ENCODE peak calls at places on chromosomes 6 and 20, in ten cellular contexts. X, T, F, R, U, J, M, Y, B and E are unnamed samples.

GRCh38 chr6:130927305-130927704 is 100.1 kb downstream of the SMLR1 start:
- DNase-seq in F (no peak), J (peak; percentile 54), Y (peak; percentile 34), U (no peak), X (no peak), M (no peak), T (no peak), B (no peak), R (peak; percentile 18), E (no peak)

GRCh38 chr20:39333211-39333610 is 371.1 kb downstream of the DHX35 start:
- DNase-seq in U (no peak), J (no peak), B (no peak), R (no peak), F (no peak), Y (no peak), T (no peak), X (no peak), M (no peak), E (no peak)

GRCh38 chr20:39298116-39298515 is 336.0 kb downstream of the DHX35 start:
- DNase-seq in M (no peak), X (no peak), U (no peak), B (no peak), J (no peak), F (no peak), Y (no peak), T (no peak), R (no peak), E (no peak)

GRCh38 chr6:41708856-41709255 is 26.6 kb downstream of the TFEB start:
- DNase-seq in Y (no peak), T (no peak), R (no peak), U (no peak), M (no peak), B (no peak), X (no peak), J (no peak), F (no peak), E (no peak)

GRCh38 chr6:168938546-168938945 is 315.1 kb downstream of the THBS2 start:
- DNase-seq in X (no peak), M (no peak), U (no peak), T (peak; percentile 79), J (no peak), B (no peak), F (no peak), R (no peak), Y (no peak), E (no peak)

GRCh38 chr6:73262701-73263569 is at the start of gene KHDC1:
- DNase-seq in M (peak; percentile 29), F (peak; percentile 93), J (no peak), X (peak; percentile 83), R (peak; percentile 42), T (no peak), B (peak; percentile 67), U (peak; percentile 90), Y (peak; percentile 73), E (no peak)

GRCh38 chr6:158283304-158284005 is 28.8 kb upstream of the TULP4 start:
- DNase-seq in F (no peak), M (no peak), T (no peak), B (no peak), U (no peak), R (no peak), X (peak; percentile 54), Y (no peak), J (no peak), E (no peak)

GRCh38 chr6:11930240-11930639 is 81.9 kb upstream of the HIVEP1 start:
- DNase-seq in Y (no peak), F (no peak), M (no peak), B (no peak), U (no peak), X (no peak), J (no peak), T (no peak), R (no peak), E (no peak)

GRCh38 chr6:1771324-1771723 is 161.6 kb downstream of the FOXC1 start:
- DNase-seq in B (no peak), X (no peak), F (no peak), R (no peak), Y (no peak), T (no peak), M (no peak), U (no peak), J (no peak), E (no peak)

DNA sequence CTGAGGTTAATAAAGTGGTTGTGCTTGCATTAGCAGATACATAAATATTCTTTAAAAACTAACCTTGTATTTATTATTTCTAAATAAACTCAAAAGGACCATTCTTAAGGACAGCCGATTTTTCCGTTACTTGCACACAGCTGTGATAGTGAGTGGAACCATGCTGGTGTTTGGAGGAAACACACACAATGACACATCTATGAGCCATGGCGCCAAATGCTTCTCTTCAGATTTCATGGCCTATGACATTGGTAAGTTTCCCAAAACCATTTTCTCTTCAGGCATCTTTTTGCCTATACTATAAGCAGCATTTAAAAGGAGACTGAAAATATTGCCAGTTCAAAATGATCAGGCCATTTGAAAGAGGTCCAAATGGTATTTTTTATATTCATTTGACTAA is 92.3 kb downstream of the ATRN start:
- DNase-seq in B (no peak), U (no peak), Y (no peak), F (no peak), M (no peak), R (no peak), T (no peak), X (no peak), J (no peak), E (no peak)
- TF ChIP-seq POLR2AphosphoS5 in B (no peak), U (no peak), Y (no peak), F (no peak), M (no peak), R (no peak), T (no peak), X (no peak), J (no peak), E (no peak)

GRCh38 chr20:44643596-44644383 is 7.7 kb downstream of the ADA start:
- DNase-seq in U (peak; percentile 84), F (no peak), Y (no peak), B (peak; percentile 83), X (peak; percentile 54), M (peak; percentile 49), J (no peak), R (peak; percentile 51), T (no peak), E (no peak)

GRCh38 chr20:44641305-44641704 is 10.2 kb downstream of the ADA start:
- DNase-seq in X (no peak), M (no peak), J (no peak), U (no peak), B (no peak), F (no peak), Y (no peak), R (no peak), T (no peak), E (no peak)

GRCh38 chr20:44643154-44643519 is 8.4 kb downstream of the ADA start:
- DNase-seq in Y (no peak), R (no peak), U (no peak), T (no peak), X (no peak), M (no peak), J (no peak), F (no peak), B (no peak), E (no peak)

GRCh38 chr20:44640522-44640921 is 11.0 kb downstream of the ADA start:
- DNase-seq in Y (no peak), R (no peak), X (no peak), F (no peak), T (no peak), M (no peak), B (no peak), U (no peak), J (no peak), E (no peak)

DNA sequence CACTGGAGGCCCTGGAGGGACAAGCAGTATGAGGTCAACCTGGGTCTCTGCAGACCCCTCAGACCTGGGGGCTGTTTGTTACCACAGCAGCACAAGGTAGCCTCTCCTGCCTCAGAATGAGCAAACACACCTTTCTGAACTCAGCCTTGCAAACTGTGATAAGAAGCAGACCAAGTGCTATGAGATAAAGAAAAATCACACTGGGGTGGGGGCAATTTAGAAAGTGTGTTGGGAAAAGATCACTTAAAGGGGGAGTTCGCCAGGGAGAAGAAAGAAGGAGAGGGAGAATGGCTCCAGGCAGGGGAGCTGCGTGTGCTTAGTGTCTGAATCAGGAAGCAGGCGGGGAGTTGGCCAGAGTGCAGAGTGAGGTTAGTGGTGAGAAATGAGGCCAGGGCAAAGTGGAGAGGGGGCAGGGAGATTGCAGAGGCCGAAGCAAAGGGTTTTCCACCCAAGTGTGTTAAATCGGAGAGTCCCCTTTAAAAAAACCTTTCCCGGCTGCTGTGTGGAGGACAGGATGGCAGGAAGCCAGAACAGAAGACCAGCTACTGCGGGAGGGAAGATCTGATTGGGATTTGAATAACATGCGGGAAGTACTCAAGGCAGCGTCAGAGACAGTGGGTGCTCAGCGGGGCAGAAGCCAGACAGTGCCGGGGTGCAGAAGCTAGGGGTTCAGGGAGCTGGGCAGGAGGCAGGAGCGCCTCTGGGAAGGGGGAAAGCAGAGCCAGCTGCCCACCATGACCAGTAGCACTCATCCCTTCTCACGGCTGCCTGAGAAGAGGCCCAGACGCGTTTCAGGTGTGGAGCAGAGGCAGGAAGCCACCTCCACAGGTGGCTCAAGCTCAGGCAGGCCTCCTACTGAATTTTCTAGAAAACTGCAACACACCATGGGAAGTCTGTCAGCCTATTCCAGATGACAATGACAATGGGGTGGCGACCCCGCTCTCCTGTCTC is 9.0 kb downstream of the ADA start:
- DNase-seq in Y (peak; percentile 39), T (no peak), B (peak; percentile 90), R (peak; percentile 71), X (peak; percentile 75), U (peak; percentile 83), M (peak; percentile 74), J (no peak), F (peak; percentile 81), E (peak; percentile 60)
- TF ChIP-seq CTCF in Y (no peak), T (no peak), B (no peak), R (no peak), X (no peak), U (no peak), M (no peak), J (no peak), F (no peak), E (no peak)

DNA sequence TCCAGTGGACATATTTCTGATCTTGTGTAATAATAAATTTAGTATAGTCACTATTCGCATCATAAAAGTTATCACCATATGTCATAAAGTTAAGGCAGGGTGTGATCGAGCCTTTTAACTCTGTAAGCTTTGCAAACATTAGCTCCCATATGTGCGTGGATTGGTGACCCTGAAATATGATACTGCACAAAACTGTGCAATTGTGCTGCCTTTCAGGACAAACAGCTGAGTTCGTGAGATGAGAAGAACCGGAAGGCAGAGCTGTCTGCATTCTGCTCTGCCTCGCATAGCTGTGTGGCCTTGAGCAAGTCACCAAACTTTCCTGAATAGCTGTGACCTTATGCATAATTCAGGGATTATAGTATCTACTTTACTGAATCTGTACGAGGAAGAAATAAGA is 3.2 kb upstream of the PLEKHG1 start:
- DNase-seq in M (no peak), X (no peak), Y (no peak), T (no peak), U (no peak), R (peak; percentile 56), J (no peak), B (no peak), F (no peak), E (no peak)
- H3K4me1 ChIP-seq in M (peaks cover 7% of the 10 kb centered on the region), X (peaks cover 4% of the 10 kb centered on the region), Y (peaks cover 12% of the 10 kb centered on the region), T (no peaks in the 10 kb centered on the region), U (peaks cover 18% of the 10 kb centered on the region), R (peaks cover 6% of the 10 kb centered on the region), J (peaks cover 4% of the 10 kb centered on the region), B (peaks cover 16% of the 10 kb centered on the region), F (no peaks in the 10 kb centered on the region), E (peaks cover 7% of the 10 kb centered on the region)

DNA sequence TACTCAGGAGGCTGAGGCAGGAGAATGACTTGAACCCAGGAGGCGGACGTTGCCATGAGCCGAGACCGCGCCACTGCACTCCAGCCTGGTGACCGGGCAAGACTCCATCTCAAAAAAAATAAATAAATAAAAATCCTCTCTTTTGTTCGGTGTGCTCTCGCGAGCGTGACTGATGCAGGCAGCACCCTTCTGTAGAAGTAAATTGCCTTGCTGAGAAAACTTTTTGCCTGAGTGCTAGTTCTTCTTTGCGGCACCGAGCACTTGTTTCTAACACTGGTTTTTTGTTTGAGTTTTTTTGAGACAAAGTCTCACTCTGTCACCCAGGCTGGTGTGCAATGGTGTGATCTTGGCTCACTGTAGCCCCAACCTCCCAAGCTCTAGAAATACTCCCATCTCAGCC is 30.5 kb downstream of the PLN start:
- DNase-seq in J (no peak), U (no peak), Y (no peak), X (peak; percentile 38), B (no peak), F (no peak), R (no peak), T (no peak), M (no peak), E (no peak)
- TF ChIP-seq POLR2AphosphoS5 in J (no peak), U (no peak), Y (no peak), X (no peak), B (no peak), F (no peak), R (no peak), T (no peak), M (no peak), E (no peak)